ENCODE peak calls at places on chromosomes 7 and 10, in five cellular contexts. W is effector memory CD4-positive, alpha-beta T cell; X is Panc1; V is aorta; G is A549. H is an unnamed sample.

GRCh38 chr7:34430456-34430855 is 227.6 kb upstream of the NPSR1 start:
- DNase-seq in W (no peak), X (no peak), V (no peak), G (peak; percentile 30), H (no peak)

GRCh38 chr7:82183633-82184032 is 259.9 kb downstream of the CACNA2D1 start:
- DNase-seq in W (no peak), X (no peak), V (no peak), G (no peak), H (no peak)

GRCh38 chr7:21916176-21916575 is 29.5 kb downstream of the CDCA7L start:
- DNase-seq in W (no peak), X (no peak), V (no peak), G (no peak), H (no peak)

GRCh38 chr7:66664590-66665293 is 36.1 kb downstream of the KCTD7 start:
- DNase-seq in W (no peak), X (no peak), V (no peak), G (no peak), H (no peak)

GRCh38 chr7:43639858-43640491 is 57.1 kb downstream of the STK17A start:
- DNase-seq in W (no peak), X (no peak), V (peak; percentile 68), G (peak; percentile 32), H (no peak)

GRCh38 chr10:30639946-30640786 is 10.6 kb upstream of the LYZL2 start:
- DNase-seq in W (no peak), X (peak; percentile 43), V (no peak), G (peak; percentile 77), H (no peak)

GRCh38 chr7:36400606-36401005 is 10.9 kb downstream of the ANLN start:
- DNase-seq in W (no peak), X (no peak), V (no peak), G (no peak), H (no peak)

GRCh38 chr10:35495521-35496238 is 109.5 kb upstream of the GJD4 start:
- DNase-seq in W (no peak), X (no peak), V (no peak), G (no peak), H (no peak)

GRCh38 chr7:51295435-51296269 is 21.0 kb downstream of the COBL start:
- DNase-seq in W (no peak), X (no peak), V (no peak), G (peak; percentile 41), H (no peak)

GRCh38 chr10:13922591-13922990 is 335.8 kb downstream of the PRPF18 start:
- DNase-seq in W (no peak), X (no peak), V (no peak), G (no peak), H (no peak)

GRCh38 chr7:151424799-151425198 is 15.0 kb upstream of the WDR86 start:
- DNase-seq in W (no peak), X (no peak), V (no peak), G (no peak), H (no peak)

GRCh38 chr7:134565643-134566136 is 16.8 kb downstream of the AKR1B15 start:
- DNase-seq in W (no peak), X (no peak), V (peak; percentile 63), G (no peak), H (no peak)

GRCh38 chr7:85710960-85711359 is 524.1 kb upstream of the SEMA3D start:
- DNase-seq in W (no peak), X (no peak), V (no peak), G (no peak), H (no peak)

GRCh38 chr10:123147635-123148413 is at the start of gene HMX2:
- DNase-seq in W (no peak), X (no peak), V (no peak), G (no peak), H (peak; percentile 24)

GRCh38 chr7:125661677-125662076 is 732.1 kb upstream of the POT1 start:
- DNase-seq in W (no peak), X (no peak), V (no peak), G (no peak), H (no peak)

GRCh38 chr7:24573008-24573553 is at the start of gene PALS2:
- DNase-seq in W (peak; percentile 71), X (no peak), V (peak; percentile 78), G (peak; percentile 77), H (peak; percentile 76)

GRCh38 chr10:32963102-32963501 is 5.1 kb upstream of the ITGB1 start:
- DNase-seq in W (no peak), X (no peak), V (no peak), G (peak; percentile 80), H (no peak)

GRCh38 chr10:35888400-35888799 is 246.3 kb upstream of the FZD8 start:
- DNase-seq in W (no peak), X (no peak), V (no peak), G (no peak), H (no peak)

GRCh38 chr7:37052673-37053072 is 328.4 kb upstream of the AOAH start:
- DNase-seq in W (no peak), X (no peak), V (no peak), G (peak; percentile 11), H (no peak)

GRCh38 chr7:105118612-105119600 is 104.9 kb downstream of the KMT2E start:
- DNase-seq in W (no peak), X (no peak), V (no peak), G (no peak), H (no peak)

GRCh38 chr10:99412100-99412499 is 18.3 kb downstream of the GOT1 start:
- DNase-seq in W (no peak), X (no peak), V (no peak), G (no peak), H (no peak)

GRCh38 chr10:26214004-26214403 is 2.6 kb upstream of the GAD2 start:
- DNase-seq in W (no peak), X (no peak), V (no peak), G (no peak), H (no peak)

GRCh38 chr7:21113609-21114416 is 314.1 kb upstream of the SP4 start:
- DNase-seq in W (no peak), X (no peak), V (no peak), G (no peak), H (no peak)

GRCh38 chr7:50156163-50156562 is 63.1 kb upstream of the ZPBP start:
- DNase-seq in W (no peak), X (no peak), V (no peak), G (no peak), H (no peak)

GRCh38 chr10:4195214-4195613 is 410.2 kb upstream of the KLF6 start:
- DNase-seq in W (no peak), X (no peak), V (no peak), G (peak; percentile 48), H (no peak)

GRCh38 chr7:24401628-24402593 is 117.9 kb downstream of the NPY start:
- DNase-seq in W (no peak), X (peak; percentile 33), V (no peak), G (peak; percentile 30), H (no peak)

GRCh38 chr7:128398016-128398840 is 11.6 kb downstream of the IMPDH1 start:
- DNase-seq in W (no peak), X (peak; percentile 45), V (no peak), G (peak; percentile 52), H (peak; percentile 32)

GRCh38 chr10:104267721-104268690 is 978 bp upstream of the GSTO2 start:
- DNase-seq in W (no peak), X (no peak), V (no peak), G (no peak), H (no peak)

GRCh38 chr7:424301-424935 is 95.2 kb downstream of the PDGFA start:
- DNase-seq in W (no peak), X (no peak), V (peak; percentile 27), G (no peak), H (no peak)

GRCh38 chr7:33286521-33286920 is 157.2 kb downstream of the BBS9 start:
- DNase-seq in W (no peak), X (no peak), V (no peak), G (no peak), H (no peak)

GRCh38 chr10:103793920-103794883 is 61.2 kb downstream of the SH3PXD2A start:
- DNase-seq in W (no peak), X (no peak), V (no peak), G (peak; percentile 95), H (no peak)

GRCh38 chr7:46352335-46352954 is 431.4 kb upstream of the IGFBP3 start:
- DNase-seq in W (no peak), X (peak; percentile 43), V (no peak), G (peak; percentile 79), H (no peak)

GRCh38 chr10:114347791-114348190 is 56.5 kb downstream of the AFAP1L2 start:
- DNase-seq in W (no peak), X (no peak), V (no peak), G (no peak), H (no peak)

GRCh38 chr7:30921951-30922401 is 10.3 kb downstream of the AQP1 start:
- DNase-seq in W (no peak), X (no peak), V (no peak), G (no peak), H (peak; percentile 6)

GRCh38 chr7:158035343-158035742 is 552.3 kb downstream of the PTPRN2 start:
- DNase-seq in W (no peak), X (no peak), V (no peak), G (no peak), H (no peak)

GRCh38 chr7:158037211-158037610 is 550.4 kb downstream of the PTPRN2 start:
- DNase-seq in W (no peak), X (no peak), V (no peak), G (no peak), H (no peak)

GRCh38 chr7:158033196-158033595 is 554.4 kb downstream of the PTPRN2 start:
- DNase-seq in W (no peak), X (no peak), V (no peak), G (no peak), H (no peak)

GRCh38 chr7:158031820-158032424 is 555.7 kb downstream of the PTPRN2 start:
- DNase-seq in W (no peak), X (no peak), V (no peak), G (no peak), H (no peak)

GRCh38 chr7:158034571-158034970 is 553.1 kb downstream of the PTPRN2 start:
- DNase-seq in W (no peak), X (no peak), V (no peak), G (no peak), H (no peak)
- H3K9me3 ChIP-seq in W (no peaks in the 10 kb centered on the region), X (peaks cover 9% of the 10 kb centered on the region), V (peaks cover 8% of the 10 kb centered on the region), G (peaks cover 7% of the 10 kb centered on the region), H (no peaks in the 10 kb centered on the region)

DNA sequence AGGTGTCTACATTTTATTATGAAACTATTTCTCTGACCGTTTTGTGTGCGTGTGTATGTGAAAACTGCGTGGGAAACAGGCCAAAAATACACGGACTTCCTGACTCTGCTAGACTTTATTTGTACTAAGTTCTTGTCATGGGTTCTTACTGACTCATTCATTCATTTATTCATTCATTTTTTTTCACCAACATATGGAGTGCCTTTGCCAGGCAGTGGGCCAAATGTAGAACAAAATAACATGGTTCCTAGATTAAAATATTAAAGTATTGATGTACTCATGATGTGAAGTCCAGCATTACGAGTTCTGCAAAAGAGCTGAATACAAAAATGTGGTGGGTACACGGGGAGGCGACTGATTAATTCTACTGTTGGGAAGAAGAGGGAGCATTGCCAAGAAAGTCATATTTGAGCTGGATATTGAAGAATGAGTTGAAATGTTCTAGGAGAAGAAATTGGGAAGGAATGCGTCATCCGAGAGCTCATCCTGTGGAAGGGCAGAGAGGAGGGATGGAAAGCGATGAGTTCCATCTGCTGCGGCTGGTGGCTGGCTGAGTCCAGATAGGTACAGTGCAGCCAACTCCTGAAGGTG is 24.6 kb downstream of the CACNB2 start:
- DNase-seq in W (no peak), X (no peak), V (no peak), G (no peak), H (no peak)
- H3K9me3 ChIP-seq in W (no peaks in the 10 kb centered on the region), X (no peaks in the 10 kb centered on the region), V (no peaks in the 10 kb centered on the region), G (no peaks in the 10 kb centered on the region), H (no peaks in the 10 kb centered on the region)

GRCh38 chr10:71946700-71947099 is 17.5 kb upstream of the CHST3 start:
- DNase-seq in W (no peak), X (no peak), V (no peak), G (no peak), H (no peak)
- H3K9me3 ChIP-seq in W (peaks cover 35% of the 10 kb centered on the region), X (peaks cover 18% of the 10 kb centered on the region), V (peaks cover 18% of the 10 kb centered on the region), G (no peaks in the 10 kb centered on the region), H (peaks cover 7% of the 10 kb centered on the region)

GRCh38 chr7:64192775-64193174 is 14.2 kb upstream of the ZNF735 start:
- DNase-seq in W (no peak), X (no peak), V (no peak), G (no peak), H (no peak)
- H3K9me3 ChIP-seq in W (no peaks in the 10 kb centered on the region), X (peaks cover 15% of the 10 kb centered on the region), V (no peaks in the 10 kb centered on the region), G (peaks cover 14% of the 10 kb centered on the region), H (peaks cover 2% of the 10 kb centered on the region)

H was measured in T-helper 17 cell.